ENCODE peak calls at places on chromosomes 2 and 18, in five cellular contexts. J is HFFc6, T is astrocyte, R is HCT116, V is B cell. U is an unnamed sample.

GRCh38 chr2:146982393-146982846 is 862.4 kb upstream of the ACVR2A start:
- DNase-seq in R (no peak), J (no peak), T (peak), V (no peak), U (peak)

GRCh38 chr2:45836740-45837139 is 185.3 kb downstream of the PRKCE start:
- DNase-seq in V (peak), T (no peak), J (no peak), R (no peak), U (no peak)

GRCh38 chr18:48111547-48111946 is 181.1 kb upstream of the SMAD2 start:
- DNase-seq in V (no peak), R (no peak), J (no peak), T (no peak), U (no peak)

GRCh38 chr2:8332646-8333045 is 349.2 kb upstream of the ID2 start:
- DNase-seq in J (no peak), V (no peak), R (no peak), T (no peak), U (no peak)

GRCh38 chr18:59015531-59016152 is 124.0 kb upstream of the SEC11C start:
- DNase-seq in T (no peak), V (no peak), R (no peak), J (no peak), U (no peak)

GRCh38 chr2:95022309-95023221 is 2.9 kb upstream of the MAL start:
- DNase-seq in V (no peak), J (peak), T (peak), R (peak), U (peak)

GRCh38 chr2:25197336-25198208 is 29.2 kb upstream of the POMC start:
- DNase-seq in T (peak), V (no peak), R (no peak), J (peak), U (peak)

GRCh38 chr2:31945572-31945935 is 65.3 kb downstream of the MEMO1 start:
- DNase-seq in T (peak), J (no peak), R (no peak), V (no peak), U (peak)

GRCh38 chr2:237529452-237530402 is 36.6 kb upstream of the PRLH start:
- DNase-seq in V (no peak), T (no peak), R (no peak), J (no peak), U (no peak)

GRCh38 chr2:129320288-129320687 is 659.2 kb upstream of the RAB6C start:
- DNase-seq in V (no peak), J (no peak), R (no peak), T (no peak), U (no peak)

GRCh38 chr2:216389565-216389964 is 17.3 kb upstream of the MARCHF4 start:
- DNase-seq in R (no peak), V (no peak), T (peak), J (no peak), U (peak)

GRCh38 chr2:47950340-47951280 is 44.3 kb upstream of the FBXO11 start:
- DNase-seq in R (no peak), V (no peak), J (peak), T (no peak), U (peak)

GRCh38 chr2:21642647-21643046 is 518.9 kb downstream of the TDRD15 start:
- DNase-seq in J (no peak), T (no peak), R (no peak), V (no peak), U (no peak)

GRCh38 chr2:69026026-69026425 is 13.0 kb downstream of the ANTXR1 start:
- DNase-seq in T (no peak), V (no peak), R (peak), J (peak), U (peak)

GRCh38 chr2:195612515-195613495 is 44.2 kb upstream of the SLC39A10 start:
- DNase-seq in V (no peak), R (no peak), J (peak), T (peak), U (peak)

GRCh38 chr18:70666936-70667335 is 378.1 kb downstream of the SOCS6 start:
- DNase-seq in R (no peak), V (no peak), T (no peak), J (no peak), U (no peak)

GRCh38 chr2:3738454-3738853 is 35.1 kb downstream of the DCDC2C start:
- DNase-seq in T (no peak), V (no peak), R (peak), J (no peak), U (peak)

GRCh38 chr2:95277246-95277906 is 3.1 kb downstream of the PROM2 start:
- DNase-seq in T (no peak), J (no peak), R (peak), V (no peak), U (no peak)

GRCh38 chr2:196431957-196432356 is 207.6 kb upstream of the CCDC150 start:
- DNase-seq in T (no peak), V (no peak), R (peak), J (no peak), U (peak)

GRCh38 chr2:241279413-241279812 is 36.1 kb downstream of the HDLBP start:
- DNase-seq in J (no peak), T (no peak), V (no peak), R (no peak), U (peak)

GRCh38 chr2:176490061-176490861 is 221.0 kb downstream of the MTX2 start:
- DNase-seq in T (peak), V (no peak), J (peak), R (no peak), U (peak)

GRCh38 chr2:207683438-207683837 is 28.0 kb upstream of the CCNYL1 start:
- DNase-seq in J (no peak), V (no peak), R (no peak), T (no peak), U (no peak)

GRCh38 chr2:163527381-163527780 is 208.4 kb downstream of the FIGN start:
- DNase-seq in V (no peak), T (no peak), R (no peak), J (no peak), U (no peak)

GRCh38 chr2:28821295-28821958 is 10.8 kb downstream of the SPDYA start:
- DNase-seq in T (peak), V (peak), R (peak), J (peak), U (peak)

GRCh38 chr2:136376211-136376610 is 258.3 kb upstream of the CXCR4 start:
- DNase-seq in V (no peak), J (no peak), R (no peak), T (no peak), U (no peak)

GRCh38 chr2:68594674-68595492 is 48.5 kb upstream of the PROKR1 start:
- DNase-seq in T (peak), V (no peak), J (peak), R (peak), U (peak)

GRCh38 chr18:31657823-31658669 is 26.3 kb downstream of the B4GALT6 start:
- DNase-seq in J (no peak), T (no peak), R (no peak), V (peak), U (no peak)

GRCh38 chr2:74602553-74603281 is 45.4 kb downstream of the M1AP start:
- DNase-seq in V (no peak), J (peak), T (peak), R (no peak), U (peak)

GRCh38 chr2:106953779-106954178 is 67.8 kb upstream of the ST6GAL2 start:
- DNase-seq in T (no peak), J (no peak), R (no peak), V (no peak), U (no peak)

GRCh38 chr2:141021109-141021508 is 1109.7 kb downstream of the LRP1B start:
- DNase-seq in V (no peak), R (no peak), J (peak), T (peak), U (peak)

GRCh38 chr18:7452331-7452730 is 114.8 kb upstream of the PTPRM start:
- DNase-seq in T (no peak), V (no peak), J (peak), R (peak), U (peak)
- TF ChIP-seq CTCF in T (peak), V (no peak), J (peak), R (peak), U (peak)

GRCh38 chr2:26691881-26692813 is at the start of gene KCNK3:
- DNase-seq in V (no peak), R (no peak), J (no peak), T (peak), U (peak)
- TF ChIP-seq CTCF in V (no peak), R (no peak), J (no peak), T (no peak), U (no peak)

GRCh38 chr18:7164610-7165009 is 47.0 kb upstream of the LAMA1 start:
- DNase-seq in R (no peak), V (no peak), J (no peak), T (no peak), U (peak)

GRCh38 chr18:7170292-7170691 is 52.7 kb upstream of the LAMA1 start:
- DNase-seq in T (no peak), J (no peak), R (no peak), V (no peak), U (no peak)

GRCh38 chr18:7168408-7168807 is 50.8 kb upstream of the LAMA1 start:
- DNase-seq in V (no peak), R (no peak), J (no peak), T (no peak), U (no peak)

GRCh38 chr18:7169601-7170000 is 52.0 kb upstream of the LAMA1 start:
- DNase-seq in V (no peak), T (no peak), R (no peak), J (no peak), U (no peak)

DNA sequence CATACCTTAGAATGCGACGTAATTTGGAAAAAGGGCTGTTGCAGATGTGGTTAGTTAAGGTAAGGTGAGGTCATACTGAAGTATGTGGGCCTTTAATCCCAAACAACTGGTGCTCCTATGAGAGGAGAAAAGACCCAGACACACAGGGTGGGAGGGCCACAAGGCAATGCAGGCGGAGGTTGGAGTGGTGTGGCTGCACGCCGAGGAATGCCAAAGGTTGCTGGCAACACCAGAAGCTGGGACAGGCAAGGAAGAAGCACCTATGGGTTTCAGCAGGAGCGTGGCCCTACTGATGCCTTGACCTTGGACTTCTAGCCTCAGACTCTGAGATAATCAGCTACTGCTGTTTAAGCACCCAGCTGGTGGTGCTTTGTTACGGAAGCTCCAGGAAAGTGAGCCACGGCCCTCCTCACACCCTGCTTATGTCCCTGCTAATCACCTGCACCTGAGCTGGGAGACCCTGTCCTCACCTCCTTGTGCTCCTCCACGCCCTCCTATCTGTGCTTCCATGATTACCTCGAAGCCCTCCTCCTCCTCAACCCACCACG is 48.3 kb upstream of the LAMA1 start:
- DNase-seq in J (no peak), T (no peak), R (no peak), V (no peak), U (no peak)
- TF ChIP-seq CTCF in J (no peak), T (no peak), R (no peak), V (no peak), U (no peak)

GRCh38 chr18:11591957-11592356 is 17.4 kb upstream of the SLC35G4 start:
- DNase-seq in V (no peak), T (no peak), J (no peak), R (no peak), U (no peak)
- TF ChIP-seq CTCF in V (no peak), T (no peak), J (no peak), R (no peak), U (no peak)

GRCh38 chr2:198471291-198471690 is 666.9 kb downstream of the PLCL1 start:
- DNase-seq in T (no peak), J (no peak), R (no peak), V (no peak), U (no peak)
- TF ChIP-seq CTCF in T (no peak), J (no peak), R (peak), V (no peak), U (no peak)

GRCh38 chr18:74146756-74147155 is 878 bp downstream of the FBXO15 start:
- DNase-seq in T (peak), V (no peak), R (no peak), J (peak), U (peak)

GRCh38 chr18:74147779-74148542 is at the start of the genes FBXO15 and TIMM21:
- DNase-seq in T (peak), V (peak), J (peak), R (peak), U (peak)

GRCh38 chr18:74152270-74152669 is 3.9 kb downstream of the TIMM21 start:
- DNase-seq in T (no peak), V (no peak), J (no peak), R (no peak), U (no peak)

GRCh38 chr18:74148543-74149070 is 284 bp downstream of the TIMM21 start:
- DNase-seq in V (no peak), J (no peak), T (no peak), R (no peak), U (no peak)

DNA sequence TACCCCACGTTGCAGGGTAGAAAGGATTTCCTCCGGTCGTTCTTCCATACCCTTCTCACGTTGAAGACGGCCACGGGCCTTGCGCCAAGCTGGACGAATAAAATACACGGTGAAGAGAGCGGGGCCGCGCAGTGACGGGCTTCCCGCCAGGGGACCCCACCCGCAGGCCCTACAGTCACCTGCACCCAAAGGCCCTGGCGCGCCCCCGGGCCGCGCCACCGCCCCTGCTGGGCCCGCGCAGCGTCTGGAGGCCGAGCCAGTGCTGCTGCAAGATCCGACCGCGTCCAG is 199 bp downstream of the FBXO15 start:
- DNase-seq in R (no peak), V (no peak), T (no peak), J (no peak), U (no peak)
- TF ChIP-seq CTCF in R (peak), V (peak), T (no peak), J (no peak), U (no peak)

GRCh38 chr2:224612581-224612980 is 27.4 kb upstream of the CUL3 start:
- DNase-seq in T (no peak), J (no peak), V (no peak), R (no peak), U (no peak)

GRCh38 chr2:224608104-224608503 is 22.9 kb upstream of the CUL3 start:
- DNase-seq in R (no peak), T (no peak), V (no peak), J (no peak), U (no peak)

GRCh38 chr2:224613543-224614317 is 28.6 kb upstream of the CUL3 start:
- DNase-seq in J (no peak), V (no peak), R (no peak), T (no peak), U (no peak)

DNA sequence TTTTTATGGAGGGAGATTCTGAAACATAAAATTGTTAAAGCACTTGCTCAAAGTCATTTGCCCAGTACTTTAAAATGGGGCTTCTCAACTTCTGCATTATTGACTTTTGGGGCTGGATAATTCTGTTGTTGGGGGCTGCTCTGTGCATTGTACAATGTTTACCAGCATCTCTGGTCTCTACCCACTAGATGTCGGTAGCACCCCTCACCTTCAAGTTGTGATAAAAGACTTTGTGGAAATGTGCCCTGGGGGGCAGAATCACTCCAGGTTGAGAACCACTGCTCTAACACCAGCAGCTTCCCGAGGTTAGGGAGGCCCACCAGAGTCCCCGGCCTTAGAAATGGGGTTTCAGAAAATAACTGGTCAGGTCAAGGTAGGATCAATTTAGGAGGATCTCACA is 26.8 kb upstream of the CUL3 start:
- DNase-seq in V (no peak), T (no peak), J (no peak), R (no peak), U (no peak)
- TF ChIP-seq CTCF in V (peak), T (no peak), J (peak), R (peak), U (no peak)

GRCh38 chr2:168499500-168499899 is 43.4 kb downstream of the CERS6 start:
- DNase-seq in J (no peak), V (no peak), T (peak), R (no peak), U (no peak)

GRCh38 chr2:168495524-168495923 is 39.5 kb downstream of the CERS6 start:
- DNase-seq in V (no peak), T (no peak), J (no peak), R (no peak), U (no peak)

GRCh38 chr2:168490015-168490874 is 34.2 kb downstream of the CERS6 start:
- DNase-seq in J (peak), T (peak), R (no peak), V (no peak), U (peak)

GRCh38 chr2:168490916-168491605 is 35.0 kb downstream of the CERS6 start:
- DNase-seq in V (no peak), R (no peak), T (no peak), J (no peak), U (no peak)

DNA sequence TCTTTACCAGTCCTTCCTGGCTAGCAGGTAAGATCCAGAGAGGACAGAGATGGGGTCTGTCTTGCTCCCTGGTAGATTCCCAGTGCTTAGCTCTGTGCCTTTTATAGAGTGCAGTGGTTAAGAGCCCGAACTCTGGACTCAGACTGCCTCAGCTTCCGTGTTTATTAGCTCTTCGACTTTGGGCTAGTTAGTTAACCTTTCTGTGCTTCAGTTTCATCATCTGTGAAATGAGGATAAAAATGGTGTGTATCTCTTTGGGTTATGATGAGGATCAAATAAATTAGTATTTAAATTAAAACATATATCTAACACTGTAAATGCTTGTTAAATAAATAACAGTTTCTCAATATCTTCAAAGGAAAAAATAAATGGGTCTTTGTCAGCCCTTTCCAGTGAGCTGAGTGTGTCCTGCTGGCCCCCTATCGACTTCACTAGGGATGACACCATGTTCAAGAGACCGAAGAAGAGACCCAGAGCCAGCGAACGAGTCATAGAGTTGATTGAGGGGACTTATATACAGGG is 38.2 kb downstream of the CERS6 start:
- DNase-seq in J (no peak), R (peak), T (no peak), V (no peak), U (no peak)
- TF ChIP-seq CTCF in J (peak), R (peak), T (peak), V (peak), U (peak)

DNA sequence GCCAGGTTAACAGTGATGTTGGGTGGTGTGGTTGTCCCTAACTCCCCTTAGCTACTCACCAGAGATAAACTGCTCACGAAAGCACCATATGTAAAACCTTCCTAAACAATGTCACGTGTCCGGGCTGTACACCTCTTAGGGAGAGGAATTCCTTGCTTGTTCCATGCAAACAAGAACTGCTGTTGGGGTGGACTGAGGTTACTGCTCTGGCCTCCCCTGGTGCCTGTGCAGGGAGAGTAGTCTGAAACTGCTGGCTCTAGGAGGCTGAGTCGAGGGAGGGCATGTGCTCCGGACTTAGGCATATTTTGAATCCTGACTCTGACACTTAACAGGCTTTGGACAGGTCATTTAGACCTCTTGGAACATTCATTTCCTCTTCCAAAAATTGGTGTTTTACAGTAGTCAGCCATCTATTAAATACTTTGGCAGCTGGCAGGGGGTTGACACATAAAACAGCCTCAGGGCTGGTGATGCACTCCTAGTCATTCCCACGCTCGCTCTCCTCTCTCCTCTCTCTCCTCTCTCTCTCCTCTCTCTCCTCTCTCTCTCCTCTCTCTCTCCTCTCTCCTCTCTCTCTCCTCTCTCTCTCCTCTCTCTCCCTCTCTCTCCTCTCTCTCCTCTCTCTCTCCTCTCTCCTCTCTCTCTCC is 10.6 kb downstream of the THNSL2 start:
- DNase-seq in T (peak), V (no peak), J (peak), R (no peak), U (peak)
- TF ChIP-seq CTCF in T (no peak), V (no peak), J (no peak), R (no peak), U (no peak)

U was measured in fibroblast of villous mesenchyme.